ENCODE peak calls at places on chromosome 14, in four cellular contexts. One of them, this sample, is unnamed.

GRCh38 chr14:77002889-77003288 is 25.6 kb downstream of the IRF2BPL start:
- DNase-seq in Panc1: no peak
- DNase-seq in HFF-Myc: no peak
- DNase-seq in A549: no peak
- DNase-seq in this sample: no peak

GRCh38 chr14:89442280-89442679 is 25.2 kb upstream of the FOXN3 start:
- DNase-seq in A549: no peak
- DNase-seq in Panc1: no peak
- DNase-seq in HFF-Myc: no peak
- DNase-seq in this sample: no peak

GRCh38 chr14:45144658-45145057 is 8.9 kb downstream of the FANCM start:
- DNase-seq in HFF-Myc: no peak
- DNase-seq in A549: no peak
- DNase-seq in Panc1: no peak
- DNase-seq in this sample: no peak

GRCh38 chr14:23103581-23103980 is 1.2 kb downstream of the CIROP start:
- DNase-seq in Panc1: no peak
- DNase-seq in A549: no peak
- DNase-seq in HFF-Myc: no peak
- DNase-seq in this sample: no peak

GRCh38 chr14:67704484-67705089 is 2.9 kb downstream of the RDH12 start:
- DNase-seq in HFF-Myc: peak; percentile 29
- DNase-seq in Panc1: peak; percentile 62
- DNase-seq in A549: peak; percentile 74
- DNase-seq in this sample: peak; percentile 17

GRCh38 chr14:23173796-23174195 is 9.7 kb downstream of the SLC7A8 start:
- DNase-seq in Panc1: no peak
- DNase-seq in HFF-Myc: no peak
- DNase-seq in A549: no peak
- DNase-seq in this sample: no peak

GRCh38 chr14:64706552-64707193 is 2.4 kb downstream of the PLEKHG3 start:
- DNase-seq in A549: no peak
- DNase-seq in Panc1: no peak
- DNase-seq in HFF-Myc: no peak
- DNase-seq in this sample: no peak

GRCh38 chr14:69288001-69288771 is 28.2 kb downstream of the GALNT16 start:
- DNase-seq in A549: peak; percentile 46
- DNase-seq in HFF-Myc: no peak
- DNase-seq in Panc1: no peak
- DNase-seq in this sample: no peak

GRCh38 chr14:103834956-103835355 is 12.4 kb downstream of the PPP1R13B start:
- DNase-seq in Panc1: no peak
- DNase-seq in A549: no peak
- DNase-seq in HFF-Myc: no peak
- DNase-seq in this sample: no peak

GRCh38 chr14:103830511-103831270 is 16.7 kb downstream of the PPP1R13B start:
- DNase-seq in A549: no peak
- DNase-seq in Panc1: no peak
- DNase-seq in HFF-Myc: no peak
- DNase-seq in this sample: peak; percentile 52

GRCh38 chr14:103832046-103832445 is 15.3 kb downstream of the PPP1R13B start:
- DNase-seq in Panc1: no peak
- DNase-seq in A549: no peak
- DNase-seq in HFF-Myc: no peak
- DNase-seq in this sample: no peak

GRCh38 chr14:103836976-103837725 is 10.2 kb downstream of the PPP1R13B start:
- DNase-seq in A549: no peak
- DNase-seq in HFF-Myc: no peak
- DNase-seq in Panc1: no peak
- DNase-seq in this sample: no peak

DNA sequence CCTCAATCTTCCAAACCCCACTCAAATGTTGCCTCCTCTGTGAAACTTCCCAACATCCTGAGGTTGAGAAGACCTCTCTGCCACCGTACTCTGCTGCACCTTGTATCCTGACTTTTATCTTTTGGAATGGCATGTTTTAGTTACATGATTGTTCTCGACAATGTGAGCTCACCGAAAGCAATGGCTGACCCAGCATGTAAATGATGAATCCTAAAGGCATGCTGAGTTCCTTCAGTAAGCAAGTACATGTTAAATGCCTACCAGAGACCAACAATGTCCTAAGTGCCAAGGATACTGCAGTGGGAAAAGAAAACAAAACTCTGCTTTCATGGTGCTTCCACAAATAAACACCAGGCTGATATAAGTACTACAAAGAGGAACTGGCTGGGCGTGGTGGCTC is 13.7 kb downstream of the PPP1R13B start:
- DNase-seq in Panc1: no peak
- DNase-seq in A549: no peak
- DNase-seq in HFF-Myc: no peak
- DNase-seq in this sample: no peak
- TF ChIP-seq CTCF in Panc1: no peak
- TF ChIP-seq CTCF in A549: no peak
- TF ChIP-seq CTCF in HFF-Myc: no peak
- TF ChIP-seq CTCF in this sample: no peak

GRCh38 chr14:60658116-60658515 is 8.8 kb upstream of the SIX1 start:
- DNase-seq in HFF-Myc: no peak
- DNase-seq in A549: no peak
- DNase-seq in Panc1: no peak
- DNase-seq in this sample: no peak
- H3K4me3 ChIP-seq in HFF-Myc: peak overlapping the region; percentile 50
- H3K4me3 ChIP-seq in A549: no peak overlapping the region
- H3K4me3 ChIP-seq in Panc1: peak overlapping the region; percentile 54
- H3K4me3 ChIP-seq in this sample: peak overlapping the region; percentile 75

GRCh38 chr14:59015482-59015881 is 173.0 kb upstream of the DAAM1 start:
- DNase-seq in HFF-Myc: no peak
- DNase-seq in Panc1: no peak
- DNase-seq in A549: no peak
- DNase-seq in this sample: no peak
- TF ChIP-seq CTCF in HFF-Myc: no peak
- TF ChIP-seq CTCF in Panc1: no peak
- TF ChIP-seq CTCF in A549: no peak
- TF ChIP-seq CTCF in this sample: no peak

GRCh38 chr14:98018626-98019025 is 1221.4 kb downstream of the VRK1 start:
- DNase-seq in Panc1: no peak
- DNase-seq in A549: no peak
- DNase-seq in HFF-Myc: no peak
- DNase-seq in this sample: no peak
- H3K4me3 ChIP-seq in Panc1: no peak overlapping the region
- H3K4me3 ChIP-seq in A549: no peak overlapping the region
- H3K4me3 ChIP-seq in HFF-Myc: no peak overlapping the region
- H3K4me3 ChIP-seq in this sample: no peak overlapping the region

GRCh38 chr14:106657460-106657859 is 1131.1 kb downstream of the TMEM121 start:
- DNase-seq in Panc1: no peak
- DNase-seq in A549: no peak
- DNase-seq in HFF-Myc: no peak
- DNase-seq in this sample: no peak

GRCh38 chr14:106652494-106652893 is 1126.1 kb downstream of the TMEM121 start:
- DNase-seq in HFF-Myc: no peak
- DNase-seq in A549: no peak
- DNase-seq in Panc1: no peak
- DNase-seq in this sample: no peak
- TF ChIP-seq CTCF in HFF-Myc: no peak
- TF ChIP-seq CTCF in A549: no peak
- TF ChIP-seq CTCF in Panc1: no peak
- TF ChIP-seq CTCF in this sample: no peak

DNA sequence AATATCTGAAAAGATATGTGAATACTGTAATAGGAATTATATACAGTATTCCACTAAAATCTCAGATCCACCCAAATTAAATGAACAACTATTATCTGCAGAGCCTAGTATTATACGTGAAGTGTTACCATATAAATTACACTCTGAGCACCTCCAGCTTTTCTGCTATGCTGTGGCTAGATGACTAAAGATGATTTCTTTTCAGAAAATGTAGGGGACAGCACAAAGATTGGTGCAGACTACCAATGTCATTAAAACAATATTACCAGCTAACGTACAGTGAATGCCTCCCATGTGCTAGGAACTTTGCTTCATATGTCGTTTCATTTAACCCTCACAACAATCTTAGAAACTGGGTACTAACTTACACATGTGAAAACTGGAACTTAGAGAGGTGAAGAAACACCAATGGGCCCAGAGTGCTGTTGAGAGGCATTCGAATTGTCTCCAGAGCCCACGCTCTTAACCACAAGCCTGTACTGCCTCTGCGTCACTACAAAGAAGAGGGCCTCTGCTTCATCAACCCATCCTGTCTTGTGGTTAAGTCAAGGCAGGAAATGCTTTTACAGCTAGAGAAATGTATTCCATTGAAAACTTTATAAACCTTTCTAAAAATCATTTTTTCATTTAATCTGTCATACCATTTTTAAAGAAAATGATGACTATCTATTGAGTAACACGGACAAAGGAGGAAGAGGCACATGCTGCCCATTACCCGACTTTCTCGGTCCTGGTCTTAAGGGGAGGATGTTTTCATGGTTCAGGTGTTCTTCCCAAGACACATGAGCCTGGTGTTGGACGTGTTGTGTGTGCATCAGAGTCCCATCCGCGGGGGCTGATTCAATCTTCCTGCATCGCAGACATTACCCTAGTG is 1.3 kb downstream of the GPR65 start:
- DNase-seq in Panc1: no peak
- DNase-seq in HFF-Myc: no peak
- DNase-seq in A549: no peak
- DNase-seq in this sample: no peak
- H3K4me3 ChIP-seq in Panc1: no peak overlapping the region
- H3K4me3 ChIP-seq in HFF-Myc: no peak overlapping the region
- H3K4me3 ChIP-seq in A549: no peak overlapping the region
- H3K4me3 ChIP-seq in this sample: no peak overlapping the region

DNA sequence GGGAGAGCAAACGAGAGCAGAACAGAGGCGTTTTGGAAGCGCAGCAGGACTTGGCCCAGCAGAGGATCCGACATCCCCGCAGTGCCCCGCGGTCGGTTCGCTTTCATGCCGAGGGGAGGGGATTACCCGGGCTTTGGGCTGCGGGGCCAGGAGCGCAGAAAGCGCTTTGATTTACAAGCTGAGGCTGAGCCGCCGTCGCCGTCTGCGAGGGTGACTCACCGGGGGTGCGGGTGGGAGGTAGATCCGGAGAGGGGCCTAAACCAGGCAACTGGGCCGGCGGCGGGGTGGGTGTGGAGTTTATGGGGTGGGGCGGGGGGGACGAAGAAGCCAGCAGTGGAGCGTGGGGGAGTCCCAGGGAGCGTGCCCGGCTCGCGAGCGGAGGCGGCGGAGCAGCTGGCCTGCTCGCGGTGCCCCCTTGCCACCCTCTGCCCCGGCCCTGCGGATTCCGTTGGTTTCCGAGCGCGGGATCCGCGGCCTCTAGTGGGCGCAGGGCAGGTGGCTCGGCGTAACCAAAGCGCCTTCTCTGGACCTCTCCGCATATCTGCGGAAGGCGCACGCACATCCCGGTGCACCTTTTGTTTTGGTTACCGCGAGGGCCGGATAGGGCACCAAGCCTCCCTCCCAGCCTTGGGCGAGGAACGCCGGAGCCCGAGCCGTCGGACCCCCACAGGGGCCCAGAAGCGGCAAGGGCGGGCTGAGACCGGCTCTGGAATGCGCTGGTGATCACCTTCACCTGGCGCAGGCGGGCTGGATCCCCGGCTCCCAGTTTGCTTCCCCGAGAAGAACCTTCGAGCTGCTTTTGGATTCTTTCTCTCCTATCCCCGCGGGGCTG is 2.6 kb downstream of the SIX4 start:
- DNase-seq in Panc1: no peak
- DNase-seq in A549: peak; percentile 16
- DNase-seq in HFF-Myc: no peak
- DNase-seq in this sample: no peak
- TF ChIP-seq CTCF in Panc1: peak; percentile 73
- TF ChIP-seq CTCF in A549: peak; percentile 28
- TF ChIP-seq CTCF in HFF-Myc: peak; percentile 36
- TF ChIP-seq CTCF in this sample: peak; percentile 54